ENCODE peak calls at places on chromosomes 13 and 19, in five cellular contexts. B, C, O, F and P are unnamed samples.
A peak's percentile ranks its signal among the peaks of the same experiment; 100 is the strongest.

GRCh38 chr19:31880283-31880682 is 465.1 kb upstream of the ZNF507 start:
- DNase-seq in B (peak; percentile 32), O (no peak), C (no peak), F (no peak), P (no peak)

GRCh38 chr19:46023311-46023779 is 492 bp upstream of the PGLYRP1 start:
- DNase-seq in O (no peak), C (no peak), B (no peak), F (no peak), P (no peak)

GRCh38 chr13:110319774-110320509 is 12.9 kb downstream of the COL4A2 start:
- DNase-seq in B (no peak), O (peak; percentile 86), F (peak; percentile 89), C (peak; percentile 82), P (peak; percentile 88)

GRCh38 chr19:9309974-9310446 is 372 bp upstream of the ZNF699 start:
- DNase-seq in C (peak; percentile 82), O (peak; percentile 84), F (peak; percentile 85), B (peak; percentile 95), P (peak; percentile 98)

GRCh38 chr13:48181482-48182145 is 51.4 kb upstream of the ITM2B start:
- DNase-seq in B (no peak), O (no peak), F (no peak), C (no peak), P (no peak)

GRCh38 chr13:104975272-104975671 is 1560.2 kb downstream of the EFNB2 start:
- DNase-seq in O (no peak), B (no peak), C (no peak), F (no peak), P (no peak)

GRCh38 chr13:66665991-66666390 is 564.1 kb downstream of the PCDH9 start:
- DNase-seq in F (peak; percentile 57), O (peak; percentile 88), B (no peak), C (no peak), P (peak; percentile 46)

GRCh38 chr13:34458756-34459462 is 483.2 kb upstream of the NBEA start:
- DNase-seq in O (no peak), F (no peak), B (peak; percentile 32), C (no peak), P (no peak)

GRCh38 chr13:61414136-61414535 is 1.5 kb downstream of the PCDH20 start:
- DNase-seq in B (no peak), O (no peak), C (no peak), F (no peak), P (no peak)

GRCh38 chr13:44306401-44307192 is 67.0 kb upstream of the SERP2 start:
- DNase-seq in F (peak; percentile 62), B (peak; percentile 89), O (peak; percentile 99), C (peak; percentile 66), P (peak; percentile 86)

GRCh38 chr19:32397736-32398135 is 7.8 kb upstream of the DPY19L3 start:
- DNase-seq in B (no peak), O (peak; percentile 88), F (peak; percentile 16), C (no peak), P (no peak)

GRCh38 chr19:30711296-30711695 is 339.1 kb downstream of the ZNF536 start:
- DNase-seq in B (no peak), F (no peak), O (no peak), C (no peak), P (no peak)

GRCh38 chr13:82963466-82963865 is 918.8 kb downstream of the SLITRK1 start:
- DNase-seq in O (peak; percentile 33), B (no peak), F (no peak), C (no peak), P (no peak)

GRCh38 chr19:18086590-18087138 is at the start of gene IL12RB1:
- DNase-seq in O (no peak), F (no peak), B (no peak), C (no peak), P (no peak)

GRCh38 chr19:18090545-18091216 is 3.9 kb upstream of the IL12RB1 start:
- DNase-seq in B (no peak), O (peak; percentile 28), F (no peak), C (no peak), P (no peak)

GRCh38 chr19:18083929-18084684 is 2.6 kb downstream of the IL12RB1 start:
- DNase-seq in F (no peak), C (no peak), O (no peak), B (no peak), P (no peak)

GRCh38 chr19:18089726-18090125 is 3.0 kb upstream of the IL12RB1 start:
- DNase-seq in B (no peak), C (no peak), O (no peak), F (no peak), P (no peak)

DNA sequence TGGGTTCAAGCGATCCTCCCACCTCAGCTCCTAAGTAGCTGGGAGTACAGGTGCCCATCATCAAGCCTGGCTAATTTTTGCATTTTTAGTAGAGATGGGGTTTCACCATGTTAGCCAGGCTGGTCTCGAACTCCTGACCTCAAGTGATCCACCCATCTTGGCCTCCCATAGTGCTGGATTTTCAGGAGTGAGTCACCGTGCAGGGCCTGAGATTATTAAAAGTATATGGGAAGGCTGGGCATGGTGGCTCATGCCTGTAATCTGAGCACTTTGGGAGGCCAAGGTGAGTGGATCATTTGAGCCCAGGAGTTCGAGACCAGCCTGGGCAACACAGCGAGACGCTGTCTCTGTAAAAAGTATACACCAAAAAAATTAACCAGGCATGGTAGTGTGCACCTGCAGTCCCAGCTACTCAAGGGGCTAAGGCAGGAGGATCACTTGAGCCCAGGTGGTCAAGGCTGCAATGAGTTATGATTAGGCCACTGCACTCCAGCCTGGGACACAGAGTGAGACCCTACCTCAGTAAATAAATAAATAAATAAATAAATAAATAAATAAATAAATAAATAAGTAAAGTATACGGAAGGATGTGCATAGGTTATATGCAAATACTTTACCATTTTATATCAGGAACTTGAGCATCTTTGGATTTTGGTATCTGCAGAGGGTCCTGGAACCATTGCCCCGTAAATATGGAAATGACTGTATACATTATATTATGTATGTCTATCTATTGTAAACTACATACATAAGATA is 854 bp downstream of the IL12RB1 start:
- DNase-seq in B (no peak), F (no peak), O (no peak), C (no peak), P (no peak)
- H3K4me3 ChIP-seq in B (no peak overlapping the region), F (no peak overlapping the region), O (no peak overlapping the region), C (no peak overlapping the region), P (no peak overlapping the region)

DNA sequence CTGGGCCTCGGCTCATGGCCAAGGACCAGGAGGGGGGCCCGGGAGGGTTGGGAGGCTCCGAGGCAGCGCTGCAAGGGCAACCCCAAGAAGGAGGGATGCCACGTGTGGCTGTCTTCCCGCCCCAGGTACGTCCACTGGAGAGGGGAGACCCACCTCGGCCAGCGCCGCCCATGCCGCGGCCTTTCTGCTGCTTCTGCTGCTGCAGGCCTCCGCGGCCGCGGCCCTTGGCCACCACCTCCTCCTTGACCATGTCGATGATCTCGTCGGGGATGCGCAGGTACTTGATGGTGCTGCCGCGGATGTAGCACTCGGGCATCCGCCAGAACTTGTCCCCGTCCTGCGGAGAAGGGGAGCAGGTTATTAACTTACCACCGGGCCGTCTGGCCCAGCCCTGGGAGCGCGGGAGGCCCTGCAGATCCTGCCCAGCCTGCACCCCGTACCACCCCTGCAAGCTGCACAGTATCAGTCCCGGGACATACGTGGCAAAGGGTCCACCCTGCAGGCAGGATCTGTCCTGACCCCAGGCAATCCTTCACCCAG is 13.3 kb downstream of the LSM4 start:
- DNase-seq in B (no peak), C (no peak), F (no peak), O (no peak), P (no peak)
- H3K4me1 ChIP-seq in B (peaks cover 5% of the 10 kb centered on the region), C (peaks cover 20% of the 10 kb centered on the region), F (peaks cover 9% of the 10 kb centered on the region), O (peaks cover 11% of the 10 kb centered on the region), P (no peaks in the 10 kb centered on the region)

GRCh38 chr13:31064636-31065035 is 97.1 kb downstream of the HSPH1 start:
- DNase-seq in B (no peak), O (no peak), C (no peak), F (no peak), P (no peak)

GRCh38 chr13:31063734-31064133 is 98.0 kb downstream of the HSPH1 start:
- DNase-seq in O (no peak), F (no peak), B (no peak), C (no peak), P (no peak)

GRCh38 chr13:31056650-31057275 is 104.9 kb downstream of the HSPH1 start:
- DNase-seq in B (no peak), O (peak; percentile 35), C (no peak), F (no peak), P (no peak)

GRCh38 chr13:31055589-31055988 is 106.1 kb downstream of the HSPH1 start:
- DNase-seq in B (no peak), C (no peak), F (no peak), O (no peak), P (no peak)

GRCh38 chr13:31060655-31061054 is 101.0 kb downstream of the HSPH1 start:
- DNase-seq in C (no peak), O (no peak), B (no peak), F (no peak), P (no peak)
- H3K36me3 ChIP-seq in C (no peaks in the 10 kb centered on the region), O (no peaks in the 10 kb centered on the region), B (no peaks in the 10 kb centered on the region), F (no peaks in the 10 kb centered on the region), P (no peaks in the 10 kb centered on the region)

GRCh38 chr19:28318469-28319179 is 894.3 kb downstream of the UQCRFS1 start:
- DNase-seq in F (no peak), O (no peak), B (no peak), C (no peak), P (no peak)

GRCh38 chr19:28316464-28316863 is 896.5 kb downstream of the UQCRFS1 start:
- DNase-seq in F (no peak), O (no peak), B (no peak), C (no peak), P (no peak)

GRCh38 chr19:28312269-28312668 is 900.7 kb downstream of the UQCRFS1 start:
- DNase-seq in F (no peak), B (no peak), C (no peak), O (no peak), P (no peak)

GRCh38 chr19:28313633-28314032 is 899.3 kb downstream of the UQCRFS1 start:
- DNase-seq in B (peak; percentile 52), F (no peak), C (peak; percentile 43), O (peak; percentile 17), P (no peak)

GRCh38 chr19:28314771-28315170 is 898.2 kb downstream of the UQCRFS1 start:
- DNase-seq in B (no peak), C (no peak), F (no peak), O (no peak), P (no peak)
- H3K4me3 ChIP-seq in B (no peak overlapping the region), C (no peak overlapping the region), F (no peak overlapping the region), O (no peak overlapping the region), P (no peak overlapping the region)

GRCh38 chr13:23628250-23628649 is 58.0 kb downstream of the TNFRSF19 start:
- DNase-seq in C (no peak), F (no peak), O (no peak), B (no peak), P (no peak)
- H3K4me1 ChIP-seq in C (peaks cover 31% of the 10 kb centered on the region), F (no peaks in the 10 kb centered on the region), O (peaks cover 15% of the 10 kb centered on the region), B (peaks cover 18% of the 10 kb centered on the region), P (no peaks in the 10 kb centered on the region)